ENCODE peak calls at places on chromosomes 3 and 15, in ten cellular contexts. N is T-cell, B is OCI-LY7, I is right atrium auricular region, K is type B pancreatic cell, Q is NCI-H1105 treated with DMSO at 0.1 percent for 48 hours, L is skeletal muscle cell, M is T-helper 2 cell, R is Calu3, Y is hypothalamus. V is an unnamed sample.
A peak's percentile ranks its signal among the peaks of the same experiment; 100 is the strongest.

GRCh38 chr3:155712008-155712407 is 32.9 kb downstream of the PLCH1 start:
- DNase-seq in L (peak; percentile 8), R (no peak), M (no peak), I (no peak), Y (no peak), K (no peak), B (no peak), Q (no peak), N (no peak), V (no peak)

GRCh38 chr3:96814581-96815567 is at the start of gene EPHA6:
- DNase-seq in I (no peak), L (no peak), M (no peak), Y (peak; percentile 1), N (no peak), R (no peak), Q (no peak), K (peak; percentile 71), B (no peak), V (no peak)

GRCh38 chr3:67154429-67154828 is 156.3 kb downstream of the KBTBD8 start:
- DNase-seq in Y (no peak), N (no peak), B (no peak), K (no peak), R (no peak), I (no peak), L (no peak), M (no peak), Q (no peak), V (no peak)

GRCh38 chr3:192827208-192827607 is 90.4 kb downstream of the MB21D2 start:
- DNase-seq in K (no peak), R (no peak), M (no peak), B (no peak), L (no peak), Q (no peak), Y (no peak), N (no peak), I (no peak), V (no peak)

GRCh38 chr15:44710236-44711088 is 661 bp downstream of the PATL2 start:
- DNase-seq in K (no peak), B (peak; percentile 76), Q (no peak), N (peak; percentile 32), I (peak; percentile 71), Y (peak; percentile 8), L (no peak), M (peak; percentile 83), R (no peak), V (no peak)

GRCh38 chr15:34336333-34336732 is 1.2 kb downstream of the SLC12A6 start:
- DNase-seq in B (no peak), R (no peak), Y (no peak), N (no peak), M (peak; percentile 9), K (no peak), L (no peak), I (no peak), Q (no peak), V (no peak)

GRCh38 chr15:64004059-64004458 is 42.2 kb downstream of the DAPK2 start:
- DNase-seq in Q (no peak), I (no peak), K (no peak), L (no peak), Y (no peak), M (no peak), B (no peak), N (no peak), R (no peak), V (no peak)

GRCh38 chr15:31214864-31215489 is 111.7 kb upstream of the KLF13 start:
- DNase-seq in Q (no peak), B (no peak), K (no peak), Y (no peak), L (no peak), R (no peak), N (no peak), I (peak; percentile 77), M (no peak), V (no peak)

GRCh38 chr3:16855497-16855896 is 29.3 kb upstream of the PLCL2 start:
- DNase-seq in B (no peak), N (no peak), I (no peak), L (no peak), R (no peak), M (no peak), Y (no peak), K (no peak), Q (no peak), V (no peak)

GRCh38 chr15:23687143-23687470 is at the start of gene NDN:
- DNase-seq in N (no peak), L (peak; percentile 10), K (peak; percentile 77), I (no peak), Q (no peak), B (no peak), R (no peak), Y (peak; percentile 62), M (peak; percentile 61), V (no peak)

GRCh38 chr3:57094606-57095005 is 34.1 kb downstream of the SPATA12 start:
- DNase-seq in I (no peak), B (no peak), R (no peak), M (no peak), Q (no peak), L (peak; percentile 83), Y (no peak), N (no peak), K (no peak), V (no peak)

GRCh38 chr3:178140491-178140890 is 395.7 kb upstream of the KCNMB2 start:
- DNase-seq in I (no peak), Y (no peak), K (no peak), M (no peak), B (no peak), L (peak; percentile 35), Q (no peak), N (no peak), R (no peak), V (no peak)

GRCh38 chr3:186241910-186242821 is 119.9 kb downstream of the DGKG start:
- DNase-seq in Q (peak; percentile 5), B (peak; percentile 78), Y (peak; percentile 49), R (peak; percentile 94), N (peak; percentile 18), K (no peak), M (peak; percentile 60), L (peak; percentile 31), I (peak; percentile 85), V (no peak)